ENCODE peak calls at places on chromosomes 1 and 21, in four cellular contexts. X, U, K and N are unnamed samples.

GRCh38 chr21:31752352-31752751 is 20.4 kb upstream of the SCAF4 start:
- DNase-seq in X (no peak), U (no peak), K (no peak), N (no peak)

GRCh38 chr1:22739648-22740385 is 29.2 kb downstream of the EPHB2 start:
- DNase-seq in X (peak), U (no peak), K (no peak), N (peak)

GRCh38 chr1:183209533-183210158 is 23.6 kb downstream of the LAMC2 start:
- DNase-seq in X (no peak), U (no peak), K (no peak), N (no peak)

GRCh38 chr1:42952353-42953001 is 6.2 kb downstream of the SLC2A1 start:
- DNase-seq in X (no peak), U (no peak), K (no peak), N (no peak)

GRCh38 chr1:16718908-16719533 is 21.3 kb upstream of the RNU1-4 start:
- DNase-seq in X (peak), U (no peak), K (peak), N (no peak)

GRCh38 chr1:51170342-51170741 is 65.7 kb upstream of the RNF11 start:
- DNase-seq in X (no peak), U (peak), K (no peak), N (no peak)

GRCh38 chr1:58437623-58438022 is 108.9 kb downstream of the OMA1 start:
- DNase-seq in X (no peak), U (no peak), K (no peak), N (no peak)

GRCh38 chr1:204323887-204324286 is 35.8 kb downstream of the PLEKHA6 start:
- DNase-seq in X (no peak), U (no peak), K (no peak), N (no peak)

GRCh38 chr1:236692722-236693121 is 6.4 kb downstream of the ACTN2 start:
- DNase-seq in X (no peak), U (no peak), K (no peak), N (no peak)

GRCh38 chr21:44946254-44947041 is 6.6 kb downstream of the SLX9 start:
- DNase-seq in X (peak), U (no peak), K (peak), N (no peak)

GRCh38 chr1:78102082-78102481 is 56.3 kb downstream of the GIPC2 start:
- DNase-seq in X (no peak), U (no peak), K (no peak), N (no peak)

GRCh38 chr1:23691499-23692307 is at the start of gene RPL11:
- DNase-seq in X (peak), U (peak), K (peak), N (peak)

GRCh38 chr1:176066709-176067108 is 140.4 kb downstream of the COP1 start:
- DNase-seq in X (no peak), U (no peak), K (no peak), N (no peak)

GRCh38 chr1:88973520-88974137 is 18.8 kb downstream of the KYAT3 start:
- DNase-seq in X (no peak), U (peak), K (no peak), N (no peak)

GRCh38 chr1:167631987-167632680 is 2.1 kb downstream of the RCSD1 start:
- DNase-seq in X (no peak), U (no peak), K (no peak), N (no peak)

GRCh38 chr1:108878678-108879077 is 1.9 kb downstream of the GPSM2 start:
- DNase-seq in X (no peak), U (no peak), K (no peak), N (no peak)

GRCh38 chr1:178262101-178262500 is 168.2 kb downstream of the RASAL2 start:
- DNase-seq in X (no peak), U (peak), K (no peak), N (no peak)

GRCh38 chr1:233240839-233241682 is 54.5 kb downstream of the PCNX2 start:
- DNase-seq in X (peak), U (peak), K (no peak), N (peak)

GRCh38 chr1:12591267-12591938 is 26.6 kb downstream of the DHRS3 start:
- DNase-seq in X (peak), U (no peak), K (peak), N (peak)

GRCh38 chr1:110630770-110631663 is 24.9 kb upstream of the KCNA2 start:
- DNase-seq in X (peak), U (peak), K (peak), N (peak)

GRCh38 chr1:76891931-76892330 is 24.7 kb downstream of the ST6GALNAC5 start:
- DNase-seq in X (no peak), U (no peak), K (no peak), N (no peak)

GRCh38 chr1:73736125-73736524 is 461.9 kb downstream of the LRRIQ3 start:
- DNase-seq in X (no peak), U (no peak), K (no peak), N (no peak)

GRCh38 chr1:159492575-159493323 is 43.1 kb downstream of the OR10J5 start:
- DNase-seq in X (no peak), U (no peak), K (no peak), N (no peak)

DNA sequence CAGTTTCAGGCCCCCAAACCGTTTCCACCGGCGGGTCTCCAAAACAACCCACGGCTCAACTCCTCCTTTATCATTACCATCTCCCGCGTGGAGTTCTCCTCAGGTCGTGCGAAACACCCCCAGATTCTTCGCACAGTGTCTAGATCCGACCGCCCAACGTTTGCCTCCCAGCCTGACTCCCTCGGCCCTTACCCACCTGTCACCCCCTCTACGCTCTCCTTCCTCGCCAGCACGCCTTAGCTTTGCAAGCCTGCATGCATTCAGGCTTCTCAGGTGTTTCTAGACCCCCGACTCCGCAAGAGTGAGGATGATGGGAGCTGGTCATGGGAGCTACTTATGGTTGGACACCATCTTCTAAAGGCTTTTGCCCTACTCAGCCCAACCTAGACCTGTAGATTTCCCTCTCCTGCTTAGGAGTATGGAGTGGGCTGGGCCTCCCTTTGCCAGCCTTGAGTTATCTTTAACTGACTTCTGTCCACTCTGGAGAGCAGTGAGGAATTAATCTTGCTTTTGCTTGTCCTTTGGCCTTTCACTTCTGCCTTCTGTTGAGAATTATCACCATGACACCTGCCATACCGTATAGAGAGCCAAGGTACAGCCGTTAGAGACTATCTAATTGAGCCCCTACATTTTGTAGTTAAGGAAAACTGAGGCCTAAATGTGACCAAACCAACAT is 870 bp downstream of the ATP5IF1 start:
- DNase-seq in X (no peak), U (no peak), K (no peak), N (no peak)
- TF ChIP-seq POLR2A in X (no peak), U (no peak), K (no peak), N (no peak)

GRCh38 chr1:171468120-171468790 is 17.1 kb upstream of the PRRC2C start:
- DNase-seq in X (no peak), U (no peak), K (no peak), N (no peak)

GRCh38 chr1:171470726-171471125 is 14.6 kb upstream of the PRRC2C start:
- DNase-seq in X (no peak), U (no peak), K (no peak), N (no peak)

GRCh38 chr1:171472183-171472647 is 13.1 kb upstream of the PRRC2C start:
- DNase-seq in X (no peak), U (no peak), K (no peak), N (no peak)

GRCh38 chr1:171467626-171468025 is 17.7 kb upstream of the PRRC2C start:
- DNase-seq in X (no peak), U (no peak), K (no peak), N (no peak)
- H3K4me3 ChIP-seq in X (no peak), U (no peak), K (no peak), N (no peak)

GRCh38 chr1:44568128-44568900 is 106.0 kb downstream of the TMEM53 start:
- DNase-seq in X (no peak), U (peak), K (no peak), N (no peak)

GRCh38 chr1:44566281-44567046 is 107.8 kb downstream of the TMEM53 start:
- DNase-seq in X (no peak), U (no peak), K (no peak), N (no peak)

GRCh38 chr1:44569491-44569890 is 104.8 kb downstream of the TMEM53 start:
- DNase-seq in X (no peak), U (no peak), K (no peak), N (no peak)

GRCh38 chr1:44559913-44560312 is 114.4 kb downstream of the TMEM53 start:
- DNase-seq in X (no peak), U (no peak), K (no peak), N (peak)

DNA sequence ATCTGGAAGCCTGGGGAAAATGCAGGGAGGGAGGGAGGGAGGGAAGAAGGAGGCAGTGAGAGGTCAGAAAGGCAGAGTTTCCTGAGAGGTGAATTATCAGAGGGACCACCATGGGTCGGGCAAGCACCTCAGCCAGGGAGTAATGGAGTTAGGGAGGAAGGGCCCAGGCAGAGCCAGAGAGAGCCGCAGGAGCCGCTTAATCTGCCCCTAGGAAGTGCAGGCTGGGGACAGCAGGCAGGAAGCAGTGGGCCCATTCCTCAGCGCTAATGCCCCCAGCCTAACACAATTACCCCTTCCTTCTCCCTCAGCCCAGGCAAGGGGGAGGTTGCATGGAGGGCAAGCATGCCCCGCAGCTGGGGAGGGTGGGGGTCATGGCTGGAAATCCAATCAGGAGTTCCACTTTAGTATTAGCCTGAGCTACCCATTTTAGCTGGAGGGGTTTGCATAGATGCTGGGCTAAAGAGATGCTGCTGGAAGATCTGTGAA is 109.0 kb downstream of the TMEM53 start:
- DNase-seq in X (no peak), U (no peak), K (no peak), N (no peak)
- H3K27ac ChIP-seq in X (no peak), U (no peak), K (no peak), N (no peak)

GRCh38 chr1:228275435-228276342 is 67.8 kb downstream of the OBSCN start:
- DNase-seq in X (peak), U (no peak), K (peak), N (peak)
- TF ChIP-seq POLR2A in X (peak), U (no peak), K (no peak), N (no peak)

GRCh38 chr1:41629136-41629535 is 144.7 kb upstream of the EDN2 start:
- DNase-seq in X (no peak), U (no peak), K (no peak), N (no peak)
- H3K4me3 ChIP-seq in X (no peak), U (no peak), K (no peak), N (no peak)